ENCODE peak calls at places on chromosomes 16 and 17, in seven cellular contexts. T, J, S, D, I, K and X are unnamed samples.

GRCh38 chr17:42253601-42254000 is 22.6 kb downstream of the STAT5B start:
- DNase-seq in T (no peak), J (peak), S (no peak), D (no peak), I (no peak), K (no peak), X (no peak)

GRCh38 chr17:59423137-59423703 is 91.8 kb downstream of the YPEL2 start:
- DNase-seq in T (peak), J (peak), S (no peak), D (peak), I (peak), K (peak), X (no peak)

GRCh38 chr16:14242769-14243168 is 171.7 kb downstream of the MRTFB start:
- DNase-seq in T (no peak), J (no peak), S (no peak), D (no peak), I (no peak), K (no peak), X (no peak)

GRCh38 chr16:67286441-67287235 is 7.3 kb downstream of the PLEKHG4 start:
- DNase-seq in T (no peak), J (peak), S (no peak), D (no peak), I (no peak), K (no peak), X (no peak)

GRCh38 chr16:57331355-57331754 is 27.2 kb upstream of the CCL22 start:
- DNase-seq in T (no peak), J (no peak), S (no peak), D (no peak), I (no peak), K (no peak), X (no peak)

GRCh38 chr16:88614818-88615580 is 23.4 kb upstream of the IL17C start:
- DNase-seq in T (no peak), J (no peak), S (no peak), D (no peak), I (no peak), K (no peak), X (no peak)

GRCh38 chr16:75266738-75267630 is 15.6 kb upstream of the BCAR1 start:
- DNase-seq in T (no peak), J (no peak), S (no peak), D (no peak), I (no peak), K (no peak), X (no peak)

GRCh38 chr17:82734987-82735866 is at the start of gene FN3K:
- DNase-seq in T (peak), J (peak), S (peak), D (peak), I (peak), K (peak), X (no peak)

GRCh38 chr16:3902731-3903130 is 22.2 kb upstream of the CREBBP start:
- DNase-seq in T (no peak), J (no peak), S (no peak), D (no peak), I (no peak), K (peak), X (no peak)

GRCh38 chr16:29710227-29711219 is 31.5 kb downstream of the QPRT start:
- DNase-seq in T (peak), J (peak), S (peak), D (peak), I (peak), K (peak), X (peak)

DNA sequence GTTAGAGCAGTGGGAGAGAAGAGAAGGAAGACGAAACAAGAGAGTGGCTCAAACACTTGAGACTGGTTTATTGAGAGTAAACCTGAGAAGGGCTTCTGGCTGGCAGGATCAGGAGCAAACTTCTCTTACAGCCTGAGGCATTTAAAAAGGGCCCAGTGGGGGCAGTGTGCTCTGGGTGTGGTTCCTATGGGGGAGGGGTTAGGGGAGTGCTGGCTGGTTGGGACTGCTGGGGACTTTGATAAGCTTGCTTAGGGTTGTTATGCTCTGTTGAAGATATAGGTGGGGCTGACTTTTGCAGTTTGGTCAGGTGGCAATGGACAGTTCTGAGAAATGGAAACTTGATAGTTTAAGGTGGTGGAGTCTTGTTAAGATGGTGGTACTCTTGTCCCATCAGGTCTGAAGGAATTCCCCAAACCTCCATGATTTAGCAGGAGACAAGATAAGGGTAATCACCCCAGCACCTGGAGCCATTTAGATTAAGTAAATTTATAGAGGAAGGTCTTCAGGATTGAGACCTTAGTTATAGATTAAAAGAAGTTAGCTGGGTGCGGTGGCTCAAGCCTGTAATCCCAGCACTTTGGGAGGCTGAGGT is 79.3 kb downstream of the EMP2 start:
- DNase-seq in T (peak), J (no peak), S (no peak), D (no peak), I (no peak), K (no peak), X (peak)
- H3K4me3 ChIP-seq in T (no peak), J (no peak), S (no peak), D (no peak), I (no peak), K (no peak), X (no peak)

GRCh38 chr17:57288034-57288752 is 31.9 kb downstream of the MSI2 start:
- DNase-seq in T (peak), J (peak), S (no peak), D (peak), I (peak), K (no peak), X (no peak)
- H3K4me2 ChIP-seq in T (no peak), J (no peak), S (no peak), D (no peak), I (no peak), K (no peak), X (no peak)

DNA sequence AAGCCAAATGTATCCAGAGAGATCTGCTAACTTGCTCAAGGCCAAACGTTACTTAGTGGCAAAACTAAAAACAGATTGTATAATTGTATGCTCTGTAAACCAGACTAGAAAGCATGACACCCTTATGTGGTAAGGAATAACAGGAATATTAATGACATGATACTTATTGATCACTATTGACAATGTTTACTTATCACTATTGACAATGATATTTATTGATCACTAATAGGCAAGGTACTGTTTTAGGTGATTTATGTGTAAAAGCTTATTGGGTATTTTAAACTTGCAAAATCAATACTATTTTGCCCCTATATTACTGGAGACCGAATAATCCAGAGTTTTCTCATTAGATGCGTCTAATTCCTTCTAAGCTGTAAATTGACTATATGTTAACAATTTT is 985.1 kb downstream of the CDH11 start:
- DNase-seq in T (no peak), J (no peak), S (no peak), D (no peak), I (no peak), K (no peak), X (no peak)
- H2AFZ ChIP-seq in T (no peak), J (no peak), S (no peak), D (no peak), I (no peak), K (no peak), X (no peak)

DNA sequence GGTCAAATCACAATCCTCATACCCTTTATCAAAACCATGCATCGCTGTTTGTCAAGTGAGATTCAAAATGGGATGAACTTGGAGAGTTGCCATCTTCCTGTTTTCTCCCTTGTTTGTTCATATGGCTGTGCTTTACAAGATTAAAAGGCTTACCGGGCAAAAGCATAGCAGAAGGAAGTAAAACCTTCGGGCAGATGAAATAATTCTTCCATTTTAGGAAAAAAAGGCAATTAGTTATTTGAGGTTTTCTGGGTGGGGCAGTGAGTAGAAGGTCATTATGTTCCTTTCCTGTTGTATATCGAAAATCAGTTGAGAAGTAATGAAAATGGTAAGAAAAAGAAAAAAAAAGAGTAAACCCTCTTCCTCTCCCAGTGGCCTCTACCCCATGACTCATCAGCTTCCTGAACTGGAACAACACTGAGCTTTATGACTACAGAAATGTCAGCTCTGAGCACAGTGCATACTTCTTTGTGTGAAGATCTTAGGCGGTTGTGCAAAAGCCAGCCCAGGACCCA is 369.2 kb downstream of the CDH13 start:
- DNase-seq in T (no peak), J (peak), S (no peak), D (peak), I (no peak), K (no peak), X (no peak)
- H3K4me3 ChIP-seq in T (no peak), J (peak), S (no peak), D (no peak), I (no peak), K (no peak), X (no peak)